ENCODE peak calls at places on chromosomes 4 and X, in nine cellular contexts. M is CD8-positive, alpha-beta T cell; B is brain microvascular endothelial cell; Q is heart left ventricle; Z is ovary; W is A549; U is adrenal gland; R is left ventricle myocardium inferior; P is breast epithelium. K is an unnamed sample.

GRCh38 chrX:151505796-151506195 is 57.7 kb upstream of the PASD1 start:
- DNase-seq in M (no peak), B (no peak), Q (peak), Z (no peak), W (peak), U (peak), R (no peak), P (no peak), K (no peak)

GRCh38 chrX:41275661-41276609 is 58.0 kb upstream of the DDX3X start:
- DNase-seq in M (peak), B (peak), Q (peak), Z (peak), W (peak), U (peak), R (peak), P (peak), K (peak)

GRCh38 chrX:37959212-37960021 is 46.9 kb upstream of the SYTL5 start:
- DNase-seq in M (no peak), B (no peak), Q (no peak), Z (no peak), W (no peak), U (no peak), R (no peak), P (no peak), K (no peak)

GRCh38 chr4:177187371-177187770 is 122.3 kb upstream of the NEIL3 start:
- DNase-seq in M (no peak), B (no peak), Q (no peak), Z (no peak), W (no peak), U (no peak), R (no peak), P (no peak), K (no peak)

GRCh38 chr4:1201851-1202525 is 29.6 kb upstream of the SPON2 start:
- DNase-seq in M (peak), B (peak), Q (no peak), Z (peak), W (no peak), U (peak), R (no peak), P (peak), K (peak)

GRCh38 chr4:41935652-41936021 is 408 bp downstream of the TMEM33 start:
- DNase-seq in M (peak), B (no peak), Q (no peak), Z (no peak), W (peak), U (no peak), R (no peak), P (no peak), K (no peak)

GRCh38 chr4:83011779-83012630 is 1.4 kb upstream of the LIN54 start:
- DNase-seq in M (peak), B (peak), Q (peak), Z (peak), W (peak), U (no peak), R (peak), P (peak), K (peak)

GRCh38 chr4:113447695-113448265 is 313.8 kb downstream of the CAMK2D start:
- DNase-seq in M (no peak), B (no peak), Q (no peak), Z (peak), W (no peak), U (no peak), R (no peak), P (no peak), K (no peak)

GRCh38 chr4:47701286-47701685 is 136.6 kb downstream of the CORIN start:
- DNase-seq in M (no peak), B (no peak), Q (no peak), Z (no peak), W (no peak), U (no peak), R (no peak), P (no peak), K (no peak)

GRCh38 chrX:101744085-101744484 is 84.4 kb upstream of the ARMCX2 start:
- DNase-seq in M (no peak), B (peak), Q (no peak), Z (no peak), W (no peak), U (no peak), R (no peak), P (no peak), K (no peak)

GRCh38 chr4:88054229-88054628 is 46.8 kb downstream of the PKD2 start:
- DNase-seq in M (no peak), B (no peak), Q (no peak), Z (no peak), W (no peak), U (no peak), R (no peak), P (no peak), K (no peak)

GRCh38 chrX:110836982-110837381 is 41.4 kb upstream of the CHRDL1 start:
- DNase-seq in M (no peak), B (no peak), Q (no peak), Z (no peak), W (no peak), U (no peak), R (no peak), P (no peak), K (no peak)
- TF ChIP-seq CTCF in M (no peak), B (peak), Q (no peak), Z (no peak), W (no peak), U (no peak), R (no peak), P (no peak), K (no peak)

GRCh38 chr4:25442863-25443307 is 65.8 kb downstream of the ANAPC4 start:
- DNase-seq in M (no peak), B (no peak), Q (no peak), Z (no peak), W (no peak), U (no peak), R (no peak), P (no peak), K (no peak)

GRCh38 chr4:25443851-25444250 is 66.8 kb downstream of the ANAPC4 start:
- DNase-seq in M (no peak), B (no peak), Q (no peak), Z (no peak), W (no peak), U (no peak), R (no peak), P (no peak), K (no peak)

GRCh38 chr4:25439913-25440477 is 62.9 kb downstream of the ANAPC4 start:
- DNase-seq in M (peak), B (peak), Q (peak), Z (peak), W (peak), U (peak), R (no peak), P (peak), K (peak)

GRCh38 chr4:25440478-25441030 is 63.5 kb downstream of the ANAPC4 start:
- DNase-seq in M (no peak), B (no peak), Q (peak), Z (peak), W (no peak), U (peak), R (peak), P (no peak), K (peak)

DNA sequence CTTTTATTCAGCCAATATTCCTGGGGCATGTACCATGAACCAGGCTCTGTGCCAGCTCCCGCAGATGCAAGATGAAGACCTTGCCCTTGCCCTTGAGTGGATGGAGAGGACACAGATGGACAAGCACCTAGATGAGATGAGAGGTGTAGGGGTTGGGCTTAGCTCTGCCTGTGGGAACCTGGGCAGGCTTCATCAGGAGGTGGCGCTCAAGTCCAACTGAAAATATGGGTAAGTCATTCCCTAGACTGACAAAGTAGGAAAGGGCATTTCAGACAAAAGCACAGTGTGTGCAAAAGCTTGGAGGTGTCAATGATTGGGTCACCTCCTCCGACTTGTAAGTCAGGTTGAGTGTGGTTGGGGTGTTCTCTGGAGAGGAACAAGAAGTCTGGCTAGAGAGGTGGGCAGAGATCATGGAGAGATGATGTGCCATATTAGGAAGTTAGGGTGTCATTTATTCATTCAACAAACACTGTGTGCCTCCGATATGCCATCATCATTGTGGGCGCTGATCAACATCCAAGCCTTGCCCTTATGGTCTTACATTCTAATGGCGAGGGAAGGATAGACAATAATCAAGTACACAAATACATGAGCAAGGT is 64.6 kb downstream of the ANAPC4 start:
- DNase-seq in M (no peak), B (peak), Q (peak), Z (peak), W (peak), U (peak), R (peak), P (peak), K (peak)
- H3K4me3 ChIP-seq in M (no peak), B (no peak), Q (no peak), Z (no peak), W (no peak), U (no peak), R (no peak), P (no peak), K (no peak)

DNA sequence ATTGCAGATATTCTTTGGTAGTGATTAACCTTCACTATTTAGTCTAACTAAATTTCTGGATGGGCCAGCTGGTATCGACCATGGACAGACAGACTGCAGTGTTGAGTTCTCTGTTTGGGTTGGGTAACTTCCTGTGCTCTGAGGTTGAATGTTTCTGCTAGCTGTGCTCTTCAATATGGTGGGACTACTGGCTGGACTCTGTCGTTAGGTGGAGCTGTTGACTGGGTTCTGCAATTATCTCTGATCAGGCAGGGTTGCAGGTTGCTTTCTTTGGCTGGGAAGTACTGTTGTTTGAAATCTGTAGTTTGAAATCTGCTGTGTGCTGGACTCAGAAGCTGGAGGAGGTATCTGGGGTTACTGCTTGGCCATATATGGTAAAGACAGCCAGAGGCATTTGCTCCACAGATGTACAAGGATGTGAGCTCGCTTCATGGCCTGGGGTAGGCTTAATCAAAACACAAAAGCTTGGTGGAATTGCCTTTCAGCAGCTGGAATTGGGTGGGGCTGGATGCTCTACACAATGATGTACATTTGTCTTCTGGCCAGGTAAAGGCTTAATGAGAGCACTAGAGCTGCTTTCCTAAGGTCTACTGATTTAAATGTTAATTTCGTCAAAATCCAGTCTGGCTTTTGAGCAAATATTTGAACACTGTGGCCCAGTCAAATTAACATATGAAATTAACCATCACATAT is 1472.0 kb downstream of the FAM133A start:
- DNase-seq in M (no peak), B (no peak), Q (no peak), Z (no peak), W (no peak), U (no peak), R (no peak), P (no peak), K (no peak)
- TF ChIP-seq CTCF in M (no peak), B (no peak), Q (no peak), Z (no peak), W (no peak), U (no peak), R (no peak), P (no peak), K (no peak)

GRCh38 chrX:18613930-18614639 is 57.8 kb downstream of the RS1 start:
- DNase-seq in M (no peak), B (no peak), Q (no peak), Z (no peak), W (no peak), U (no peak), R (no peak), P (no peak), K (no peak)

GRCh38 chrX:18616688-18617087 is 55.2 kb downstream of the RS1 start:
- DNase-seq in M (no peak), B (no peak), Q (no peak), Z (no peak), W (no peak), U (no peak), R (no peak), P (no peak), K (no peak)

GRCh38 chrX:18619288-18619687 is 52.6 kb downstream of the RS1 start:
- DNase-seq in M (no peak), B (no peak), Q (no peak), Z (no peak), W (no peak), U (no peak), R (no peak), P (no peak), K (no peak)

GRCh38 chrX:18620349-18620748 is 51.6 kb downstream of the RS1 start:
- DNase-seq in M (no peak), B (no peak), Q (no peak), Z (no peak), W (no peak), U (no peak), R (no peak), P (no peak), K (no peak)

GRCh38 chrX:18617351-18617750 is 54.6 kb downstream of the RS1 start:
- DNase-seq in M (no peak), B (peak), Q (no peak), Z (no peak), W (peak), U (no peak), R (no peak), P (no peak), K (no peak)
- H3K4me3 ChIP-seq in M (no peak), B (no peak), Q (no peak), Z (no peak), W (no peak), U (no peak), R (no peak), P (no peak), K (no peak)

GRCh38 chrX:137926090-137926489 is 360.2 kb downstream of the ZIC3 start:
- DNase-seq in M (no peak), B (no peak), Q (no peak), Z (no peak), W (peak), U (no peak), R (no peak), P (no peak), K (no peak)
- TF ChIP-seq CTCF in M (no peak), B (no peak), Q (no peak), Z (no peak), W (peak), U (no peak), R (no peak), P (no peak), K (no peak)

DNA sequence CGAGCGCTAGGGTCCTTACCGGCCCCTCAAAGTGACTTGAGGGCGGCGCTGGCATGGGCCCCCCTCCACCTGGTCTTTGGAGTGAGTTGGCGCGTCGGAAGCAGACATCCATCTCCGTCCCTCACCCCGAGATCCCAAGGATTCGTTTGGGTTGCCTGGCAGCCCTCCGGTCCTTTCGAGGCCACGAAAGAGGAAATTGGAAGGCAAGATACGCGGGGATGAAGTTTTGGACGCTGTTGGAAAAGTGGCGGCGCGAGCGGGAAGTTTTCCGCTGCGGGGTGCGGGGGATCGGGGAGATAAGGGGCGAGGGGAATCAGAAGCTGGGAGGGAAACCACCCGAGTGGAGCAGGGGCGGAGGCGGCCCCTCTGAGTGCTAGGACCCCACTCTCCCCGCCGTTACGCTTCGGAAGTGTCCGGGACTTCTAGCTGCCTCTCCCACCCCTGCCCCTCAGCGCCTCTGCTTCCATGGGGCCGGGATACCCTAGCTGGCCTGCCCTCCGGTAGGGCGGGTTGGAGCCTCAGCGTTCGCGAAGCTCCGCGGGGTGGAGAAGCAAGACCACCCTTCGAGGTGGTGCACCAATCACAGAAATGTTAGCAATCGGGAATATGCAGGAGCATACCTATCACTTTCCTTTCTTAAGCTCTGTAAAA is 57.8 kb downstream of the FRMPD3 start:
- DNase-seq in M (no peak), B (no peak), Q (no peak), Z (no peak), W (no peak), U (no peak), R (no peak), P (no peak), K (no peak)
- H3K4me3 ChIP-seq in M (no peak), B (no peak), Q (no peak), Z (no peak), W (peak), U (no peak), R (peak), P (peak), K (no peak)

GRCh38 chr4:20428410-20429160 is 176.9 kb downstream of the SLIT2 start:
- DNase-seq in M (no peak), B (no peak), Q (no peak), Z (no peak), W (peak), U (no peak), R (no peak), P (no peak), K (no peak)
- TF ChIP-seq CTCF in M (no peak), B (peak), Q (peak), Z (no peak), W (peak), U (peak), R (peak), P (no peak), K (peak)